ENCODE peak calls at places on chromosomes 1 and 21, in seven cellular contexts. One of them, this sample, is unnamed.

GRCh38 chr1:215358356-215358755 is 208.7 kb upstream of the KCTD3 start:
- DNase-seq in right cardiac atrium: no peak
- DNase-seq in mesenchymal stem cell: no peak
- DNase-seq in T47D: no peak
- DNase-seq in cardiac fibroblast: no peak
- DNase-seq in glutamatergic neuron: no peak
- DNase-seq in stimulated activated CD4-positive, alpha-beta T cell treated with anti-CD3 and anti-CD28 coated beads, Interleukin-4, amount 100 ng/mL, for 1 hour: no peak
- DNase-seq in this sample: no peak

GRCh38 chr1:53449026-53449425 is 10.2 kb upstream of the DMRTB1 start:
- DNase-seq in right cardiac atrium: no peak
- DNase-seq in mesenchymal stem cell: peak; percentile 64
- DNase-seq in T47D: no peak
- DNase-seq in cardiac fibroblast: peak; percentile 68
- DNase-seq in glutamatergic neuron: no peak
- DNase-seq in stimulated activated CD4-positive, alpha-beta T cell treated with anti-CD3 and anti-CD28 coated beads, Interleukin-4, amount 100 ng/mL, for 1 hour: no peak
- DNase-seq in this sample: peak; percentile 87

GRCh38 chr21:45551316-45551715 is 9.1 kb upstream of the SLC19A1 start:
- DNase-seq in right cardiac atrium: peak; percentile 18
- DNase-seq in mesenchymal stem cell: peak; percentile 75
- DNase-seq in T47D: no peak
- DNase-seq in cardiac fibroblast: peak; percentile 65
- DNase-seq in glutamatergic neuron: no peak
- DNase-seq in stimulated activated CD4-positive, alpha-beta T cell treated with anti-CD3 and anti-CD28 coated beads, Interleukin-4, amount 100 ng/mL, for 1 hour: no peak
- DNase-seq in this sample: peak; percentile 67

GRCh38 chr1:14520514-14521163 is 77.8 kb upstream of the KAZN start:
- DNase-seq in right cardiac atrium: no peak
- DNase-seq in mesenchymal stem cell: no peak
- DNase-seq in T47D: no peak
- DNase-seq in cardiac fibroblast: no peak
- DNase-seq in glutamatergic neuron: no peak
- DNase-seq in stimulated activated CD4-positive, alpha-beta T cell treated with anti-CD3 and anti-CD28 coated beads, Interleukin-4, amount 100 ng/mL, for 1 hour: no peak
- DNase-seq in this sample: no peak

GRCh38 chr1:15848143-15848928 is 829 bp downstream of the SPEN start:
- DNase-seq in right cardiac atrium: no peak
- DNase-seq in mesenchymal stem cell: peak; percentile 59
- DNase-seq in T47D: no peak
- DNase-seq in cardiac fibroblast: no peak
- DNase-seq in glutamatergic neuron: peak; percentile 44
- DNase-seq in stimulated activated CD4-positive, alpha-beta T cell treated with anti-CD3 and anti-CD28 coated beads, Interleukin-4, amount 100 ng/mL, for 1 hour: peak; percentile 56
- DNase-seq in this sample: no peak

GRCh38 chr1:53959664-53960250 is 13.6 kb downstream of the LRRC42 start:
- DNase-seq in right cardiac atrium: no peak
- DNase-seq in mesenchymal stem cell: peak; percentile 38
- DNase-seq in T47D: no peak
- DNase-seq in cardiac fibroblast: peak; percentile 48
- DNase-seq in glutamatergic neuron: no peak
- DNase-seq in stimulated activated CD4-positive, alpha-beta T cell treated with anti-CD3 and anti-CD28 coated beads, Interleukin-4, amount 100 ng/mL, for 1 hour: no peak
- DNase-seq in this sample: peak; percentile 43

GRCh38 chr1:32650157-32650751 is at the start of gene ZBTB8OS:
- DNase-seq in right cardiac atrium: peak; percentile 95
- DNase-seq in mesenchymal stem cell: peak; percentile 96
- DNase-seq in T47D: peak; percentile 73
- DNase-seq in cardiac fibroblast: peak; percentile 95
- DNase-seq in glutamatergic neuron: peak; percentile 85
- DNase-seq in stimulated activated CD4-positive, alpha-beta T cell treated with anti-CD3 and anti-CD28 coated beads, Interleukin-4, amount 100 ng/mL, for 1 hour: peak; percentile 81
- DNase-seq in this sample: peak; percentile 95

GRCh38 chr21:46368533-46369285 is 44.8 kb downstream of the PCNT start:
- DNase-seq in right cardiac atrium: no peak
- DNase-seq in mesenchymal stem cell: no peak
- DNase-seq in T47D: no peak
- DNase-seq in cardiac fibroblast: no peak
- DNase-seq in glutamatergic neuron: no peak
- DNase-seq in stimulated activated CD4-positive, alpha-beta T cell treated with anti-CD3 and anti-CD28 coated beads, Interleukin-4, amount 100 ng/mL, for 1 hour: peak; percentile 18
- DNase-seq in this sample: peak; percentile 21

This sample was measured in choroid plexus epithelial cell.